ENCODE peak calls at places on chromosomes 16 and 17, in six cellular contexts. L is T-helper 22 cell; Q is NAMALWA; Z is GM13976; O is T-helper 2 cell treated with Interferon-gamma antibody and Interleukin-4, amounts not matched to agents 5 μg/mL and 100 μg/mL, for 36 hours; M is NCI-H1105. Y is an unnamed sample.

GRCh38 chr17:37430051-37430591 is 23.4 kb downstream of the TADA2A start:
- DNase-seq in Q (peak; percentile 8), Z (peak; percentile 58), O (no peak), L (no peak), M (no peak), Y (no peak)

GRCh38 chr17:6105608-6106007 is 35.4 kb downstream of the WSCD1 start:
- DNase-seq in L (no peak), Z (no peak), O (no peak), Q (no peak), M (no peak), Y (no peak)

GRCh38 chr16:9177861-9178260 is 86.4 kb downstream of the HAPSTR1 start:
- DNase-seq in Z (no peak), Q (no peak), L (no peak), O (no peak), M (no peak), Y (no peak)

GRCh38 chr17:27318228-27318627 is 24.3 kb downstream of the WSB1 start:
- DNase-seq in L (no peak), Q (no peak), O (no peak), Z (no peak), M (no peak), Y (peak; percentile 26)

GRCh38 chr17:39659286-39660010 is 5.7 kb upstream of the TCAP start:
- DNase-seq in L (no peak), O (no peak), Q (peak; percentile 36), M (no peak), Z (no peak), Y (no peak)

GRCh38 chr17:43068570-43069367 is 43.7 kb downstream of the RND2 start:
- DNase-seq in M (no peak), Z (no peak), L (no peak), Q (no peak), O (no peak), Y (no peak)

GRCh38 chr17:45749831-45750335 is 34.2 kb upstream of the CRHR1 start:
- DNase-seq in L (no peak), Z (no peak), M (peak; percentile 3), Q (no peak), O (no peak), Y (no peak)

GRCh38 chr17:8160224-8160577 is 2.5 kb downstream of the VAMP2 start:
- DNase-seq in Q (no peak), Z (no peak), L (no peak), M (no peak), O (no peak), Y (no peak)

GRCh38 chr17:78933959-78934568 is 8.9 kb upstream of the TIMP2 start:
- DNase-seq in O (no peak), Z (no peak), L (no peak), Q (no peak), M (peak; percentile 67), Y (peak; percentile 93)

GRCh38 chr17:80827646-80828643 is 163.7 kb upstream of the CHMP6 start:
- DNase-seq in M (no peak), L (no peak), Z (no peak), Q (no peak), O (no peak), Y (no peak)

GRCh38 chr17:74569392-74570003 is 2.2 kb upstream of the CD300H start:
- DNase-seq in Q (peak; percentile 5), L (no peak), M (no peak), Z (no peak), O (peak; percentile 26), Y (peak; percentile 94)

GRCh38 chr17:7580631-7581554 is 1.5 kb downstream of the CD68 start:
- DNase-seq in Z (no peak), Q (no peak), M (no peak), O (no peak), L (no peak), Y (no peak)

GRCh38 chr16:50266337-50267091 is at the start of gene ADCY7:
- DNase-seq in Z (peak; percentile 85), L (peak; percentile 82), Q (no peak), O (peak; percentile 84), M (no peak), Y (peak; percentile 91)

GRCh38 chr16:67481561-67482259 is 753 bp upstream of the ATP6V0D1 start:
- DNase-seq in Z (no peak), O (peak; percentile 47), M (no peak), L (peak; percentile 11), Q (peak; percentile 62), Y (peak; percentile 77)

GRCh38 chr17:73548620-73549311 is 95.5 kb downstream of the SDK2 start:
- DNase-seq in Q (no peak), O (no peak), Z (no peak), L (no peak), M (no peak), Y (no peak)

GRCh38 chr16:6634151-6634550 is 698.5 kb upstream of the RBFOX1 start:
- DNase-seq in Q (no peak), M (no peak), O (no peak), L (no peak), Z (no peak), Y (no peak)

GRCh38 chr17:41185001-41185400 is 290 bp upstream of the KRTAP4-1 start:
- DNase-seq in L (no peak), Z (no peak), Q (no peak), M (no peak), O (no peak), Y (no peak)

GRCh38 chr16:63998-64913 is 8.2 kb downstream of the RHBDF1 start:
- DNase-seq in Q (no peak), O (no peak), M (no peak), Z (no peak), L (no peak), Y (no peak)

GRCh38 chr17:72775914-72776313 is 316.6 kb downstream of the SLC39A11 start:
- DNase-seq in L (no peak), Z (no peak), Q (no peak), O (no peak), M (no peak), Y (no peak)

GRCh38 chr16:77636615-77637014 is 85.7 kb upstream of the NUDT7 start:
- DNase-seq in Q (no peak), M (no peak), L (no peak), O (no peak), Z (no peak), Y (no peak)

GRCh38 chr16:72372082-72372615 is 200.2 kb upstream of the PMFBP1 start:
- DNase-seq in Z (no peak), Q (no peak), M (no peak), O (no peak), L (no peak), Y (no peak)

GRCh38 chr16:54118846-54119245 is 167.7 kb downstream of the IRX3 start:
- DNase-seq in L (no peak), O (no peak), Q (no peak), Z (no peak), M (no peak), Y (no peak)

GRCh38 chr16:53498984-53499383 is 4.0 kb downstream of the AKTIP start:
- DNase-seq in M (no peak), Z (no peak), O (no peak), Q (no peak), L (no peak), Y (no peak)

GRCh38 chr16:306911-307370 is 24.0 kb downstream of the PDIA2 start:
- DNase-seq in L (no peak), M (no peak), Z (no peak), O (no peak), Q (no peak), Y (peak; percentile 96)

GRCh38 chr16:2326191-2326590 is 14.3 kb downstream of the ABCA3 start:
- DNase-seq in L (no peak), O (no peak), Z (no peak), M (no peak), Q (no peak), Y (no peak)

GRCh38 chr16:19410435-19411153 is 7.1 kb upstream of the TMC5 start:
- DNase-seq in L (no peak), Z (peak; percentile 63), O (peak; percentile 24), M (no peak), Q (peak; percentile 21), Y (peak; percentile 79)

GRCh38 chr17:76270127-76270592 is 5.0 kb downstream of the UBALD2 start:
- DNase-seq in Z (peak; percentile 54), M (no peak), O (no peak), Q (peak; percentile 67), L (no peak), Y (no peak)

GRCh38 chr17:42402121-42402516 is 13.9 kb upstream of the STAT3 start:
- DNase-seq in Q (no peak), Z (no peak), O (no peak), M (no peak), L (no peak), Y (no peak)

GRCh38 chr16:11392041-11392581 is 46.9 kb downstream of the RMI2 start:
- DNase-seq in Z (no peak), M (no peak), L (no peak), Q (no peak), O (no peak), Y (peak; percentile 83)

GRCh38 chr16:66502020-66502913 is 47.7 kb downstream of the TK2 start:
- DNase-seq in L (no peak), O (no peak), Q (no peak), M (no peak), Z (no peak), Y (no peak)

GRCh38 chr17:27569257-27569722 is 61.7 kb upstream of the LGALS9 start:
- DNase-seq in M (no peak), L (no peak), Q (peak; percentile 68), Z (peak; percentile 79), O (peak; percentile 55), Y (peak; percentile 51)

GRCh38 chr16:13036600-13036999 is 135.2 kb downstream of the SHISA9 start:
- DNase-seq in M (no peak), Z (no peak), O (no peak), L (no peak), Q (peak; percentile 52), Y (peak; percentile 77)

GRCh38 chr16:19662351-19662750 is 55.7 kb downstream of the KNOP1 start:
- DNase-seq in L (no peak), O (no peak), Z (no peak), Q (no peak), M (no peak), Y (no peak)

GRCh38 chr16:84618428-84619102 is 687 bp upstream of the COTL1 start:
- DNase-seq in O (no peak), Q (no peak), M (no peak), L (no peak), Z (no peak), Y (no peak)

GRCh38 chr17:18859256-18859655 is 1.3 kb downstream of the PRPSAP2 start:
- DNase-seq in Z (no peak), Q (peak; percentile 29), L (no peak), M (no peak), O (no peak), Y (no peak)

GRCh38 chr16:17470871-17471744 is at the start of gene XYLT1:
- DNase-seq in Z (peak; percentile 73), O (peak; percentile 32), M (peak; percentile 23), L (peak; percentile 46), Q (peak; percentile 41), Y (no peak)